ENCODE peak calls at places on chromosomes 5 and 9, in four cellular contexts. I is stromal cell of bone marrow, X is NCI-H748 treated with DMSO at 0.1 percent for 48 hours, O is fibroblast of lung. V is an unnamed sample.

GRCh38 chr5:172886974-172887491 is 53.0 kb downstream of the ERGIC1 start:
- DNase-seq in I (no peak), X (no peak), O (peak; percentile 65), V (peak; percentile 89)

GRCh38 chr5:177367323-177367848 is 9.7 kb downstream of the RGS14 start:
- DNase-seq in I (no peak), X (no peak), O (no peak), V (no peak)

GRCh38 chr9:127825319-127826051 is 22.8 kb downstream of the FPGS start:
- DNase-seq in I (no peak), X (no peak), O (no peak), V (no peak)

GRCh38 chr9:87722393-87722792 is 3.5 kb upstream of the CTSL start:
- DNase-seq in I (no peak), X (no peak), O (no peak), V (peak; percentile 80)

GRCh38 chr9:15253197-15253596 is 53.8 kb downstream of the TTC39B start:
- DNase-seq in I (no peak), X (no peak), O (peak; percentile 57), V (no peak)

GRCh38 chr9:86549434-86549833 is 195.2 kb upstream of the TUT7 start:
- DNase-seq in I (peak; percentile 97), X (no peak), O (peak; percentile 70), V (no peak)

GRCh38 chr5:180289966-180290365 is 1.9 kb downstream of the MAPK9 start:
- DNase-seq in I (no peak), X (no peak), O (no peak), V (no peak)

GRCh38 chr9:16608906-16609305 is 261.6 kb downstream of the BNC2 start:
- DNase-seq in I (no peak), X (no peak), O (no peak), V (no peak)

GRCh38 chr5:172773481-172774469 is 2.8 kb upstream of the DUSP1 start:
- DNase-seq in I (no peak), X (no peak), O (peak; percentile 69), V (no peak)

GRCh38 chr5:115459844-115460243 is 84.7 kb downstream of the FEM1C start:
- DNase-seq in I (peak; percentile 53), X (no peak), O (peak; percentile 88), V (no peak)

GRCh38 chr5:17077447-17078233 is 139.8 kb upstream of the BASP1 start:
- DNase-seq in I (no peak), X (no peak), O (no peak), V (no peak)

GRCh38 chr9:107712390-107712789 is 222.8 kb upstream of the KLF4 start:
- DNase-seq in I (no peak), X (no peak), O (peak; percentile 91), V (no peak)

GRCh38 chr9:127908660-127908926 is 8.2 kb downstream of the ST6GALNAC4 start:
- DNase-seq in I (no peak), X (no peak), O (no peak), V (no peak)

GRCh38 chr5:169831331-169831730 is 149.0 kb downstream of the INSYN2B start:
- DNase-seq in I (no peak), X (no peak), O (no peak), V (no peak)

GRCh38 chr9:16687678-16688369 is 182.6 kb downstream of the BNC2 start:
- DNase-seq in I (peak; percentile 57), X (no peak), O (peak; percentile 43), V (no peak)

GRCh38 chr9:130283514-130284248 is 18.1 kb downstream of the HMCN2 start:
- DNase-seq in I (no peak), X (no peak), O (no peak), V (no peak)

GRCh38 chr9:127457191-127457878 is 6.0 kb downstream of the LRSAM1 start:
- DNase-seq in I (no peak), X (no peak), O (no peak), V (no peak)

GRCh38 chr5:33890633-33891032 is 1.2 kb downstream of the ADAMTS12 start:
- DNase-seq in I (no peak), X (no peak), O (peak; percentile 47), V (no peak)

GRCh38 chr9:136551401-136552116 is 5.7 kb upstream of the NOTCH1 start:
- DNase-seq in I (peak; percentile 56), X (no peak), O (peak; percentile 66), V (no peak)

GRCh38 chr9:71249729-71250317 is 128.4 kb upstream of the TRPM3 start:
- DNase-seq in I (peak; percentile 62), X (peak; percentile 12), O (peak; percentile 62), V (peak; percentile 81)

GRCh38 chr9:98232926-98233325 is 22.5 kb downstream of the TBC1D2 start:
- DNase-seq in I (no peak), X (no peak), O (no peak), V (no peak)

GRCh38 chr9:132507670-132508469 is 74.5 kb upstream of the BARHL1 start:
- DNase-seq in I (peak; percentile 35), X (peak; percentile 65), O (peak; percentile 45), V (peak; percentile 53)

GRCh38 chr5:134255418-134256150 is 29.7 kb upstream of the PPP2CA start:
- DNase-seq in I (no peak), X (no peak), O (peak; percentile 82), V (no peak)

GRCh38 chr9:87075537-87075936 is 128.2 kb upstream of the GAS1 start:
- DNase-seq in I (no peak), X (no peak), O (no peak), V (no peak)

GRCh38 chr5:73963021-73963420 is 337.0 kb downstream of the ARHGEF28 start:
- DNase-seq in I (no peak), X (no peak), O (peak; percentile 89), V (no peak)

GRCh38 chr9:136725612-136726011 is 13.2 kb downstream of the DIPK1B start:
- DNase-seq in I (no peak), X (no peak), O (peak; percentile 57), V (no peak)

GRCh38 chr9:13427587-13427986 is 148.1 kb upstream of the MPDZ start:
- DNase-seq in I (peak; percentile 30), X (peak; percentile 81), O (peak; percentile 55), V (peak; percentile 85)

GRCh38 chr9:16869961-16870605 is 387 bp downstream of the BNC2 start:
- DNase-seq in I (no peak), X (no peak), O (peak; percentile 32), V (no peak)

GRCh38 chr9:115211413-115212204 is 93.7 kb upstream of the TNC start:
- DNase-seq in I (no peak), X (no peak), O (peak; percentile 95), V (no peak)

GRCh38 chr9:16180546-16180945 is 627.7 kb downstream of the CCDC171 start:
- DNase-seq in I (peak; percentile 56), X (no peak), O (peak; percentile 79), V (no peak)

GRCh38 chr9:127588740-127589506 is 23.2 kb upstream of the STXBP1 start:
- DNase-seq in I (no peak), X (no peak), O (no peak), V (no peak)

GRCh38 chr5:116288524-116288923 is 203.7 kb downstream of the COMMD10 start:
- DNase-seq in I (no peak), X (no peak), O (no peak), V (no peak)

GRCh38 chr5:131640043-131640856 is 5.2 kb upstream of the RAPGEF6 start:
- DNase-seq in I (no peak), X (no peak), O (peak; percentile 50), V (peak; percentile 69)

GRCh38 chr5:146151970-146152369 is 30.5 kb downstream of the LARS1 start:
- DNase-seq in I (no peak), X (no peak), O (no peak), V (no peak)

GRCh38 chr9:27561697-27562096 is 11.6 kb downstream of the C9orf72 start:
- DNase-seq in I (no peak), X (no peak), O (no peak), V (no peak)

GRCh38 chr9:124562328-124562727 is 55.1 kb upstream of the NR5A1 start:
- DNase-seq in I (no peak), X (no peak), O (no peak), V (no peak)

GRCh38 chr5:115844321-115844817 is 2.6 kb downstream of the AP3S1 start:
- DNase-seq in I (no peak), X (no peak), O (no peak), V (no peak)

V was measured in pons.